ENCODE peak calls at places on chromosomes 7 and 10, in nine cellular contexts. U is fibroblast of pulmonary artery, M is progenitor cell of endocrine pancreas, J is WERI-Rb-1, A is bronchial epithelial cell, Y is AG04450, N is HL-60, F is HCT116, D is Calu3. S is an unnamed sample.

GRCh38 chr7:91344248-91344647 is 80.0 kb downstream of the FZD1 start:
- DNase-seq in U (no peak), M (no peak), J (no peak), A (no peak), Y (no peak), N (no peak), F (no peak), D (no peak), S (no peak)

GRCh38 chr10:45201271-45201670 is 114.1 kb downstream of the OR13A1 start:
- DNase-seq in U (no peak), M (no peak), J (no peak), A (no peak), Y (no peak), N (no peak), F (no peak), D (no peak), S (no peak)

GRCh38 chr10:131226831-131227740 is 84.4 kb downstream of the TCERG1L start:
- DNase-seq in U (no peak), M (no peak), J (no peak), A (no peak), Y (no peak), N (no peak), F (no peak), D (no peak), S (no peak)

GRCh38 chr10:49010295-49010694 is 70.7 kb upstream of the LRRC18 start:
- DNase-seq in U (no peak), M (no peak), J (no peak), A (no peak), Y (no peak), N (no peak), F (no peak), D (no peak), S (no peak)

GRCh38 chr10:112059220-112059619 is 124.3 kb downstream of the GPAM start:
- DNase-seq in U (no peak), M (no peak), J (no peak), A (no peak), Y (no peak), N (no peak), F (no peak), D (no peak), S (no peak)

GRCh38 chr7:102974366-102975236 is 61.8 kb downstream of the LRRC17 start:
- DNase-seq in U (no peak), M (no peak), J (no peak), A (no peak), Y (no peak), N (no peak), F (no peak), D (no peak), S (no peak)

GRCh38 chr10:22976535-22976934 is 48.7 kb downstream of the ARMC3 start:
- DNase-seq in U (no peak), M (no peak), J (no peak), A (no peak), Y (no peak), N (no peak), F (no peak), D (no peak), S (no peak)

GRCh38 chr10:77556990-77557601 is 80.5 kb downstream of the KCNMA1 start:
- DNase-seq in U (no peak), M (no peak), J (no peak), A (no peak), Y (no peak), N (no peak), F (no peak), D (no peak), S (no peak)

GRCh38 chr10:3093996-3094395 is 26.6 kb downstream of the PFKP start:
- DNase-seq in U (no peak), M (no peak), J (no peak), A (no peak), Y (no peak), N (no peak), F (no peak), D (no peak), S (no peak)

GRCh38 chr7:151351027-151351426 is 9.4 kb downstream of the NUB1 start:
- DNase-seq in U (no peak), M (no peak), J (peak; percentile 39), A (no peak), Y (no peak), N (peak; percentile 33), F (no peak), D (peak; percentile 21), S (no peak)

GRCh38 chr7:31076641-31077310 is 24.7 kb downstream of the ADCYAP1R1 start:
- DNase-seq in U (no peak), M (no peak), J (no peak), A (no peak), Y (no peak), N (no peak), F (no peak), D (no peak), S (no peak)

DNA sequence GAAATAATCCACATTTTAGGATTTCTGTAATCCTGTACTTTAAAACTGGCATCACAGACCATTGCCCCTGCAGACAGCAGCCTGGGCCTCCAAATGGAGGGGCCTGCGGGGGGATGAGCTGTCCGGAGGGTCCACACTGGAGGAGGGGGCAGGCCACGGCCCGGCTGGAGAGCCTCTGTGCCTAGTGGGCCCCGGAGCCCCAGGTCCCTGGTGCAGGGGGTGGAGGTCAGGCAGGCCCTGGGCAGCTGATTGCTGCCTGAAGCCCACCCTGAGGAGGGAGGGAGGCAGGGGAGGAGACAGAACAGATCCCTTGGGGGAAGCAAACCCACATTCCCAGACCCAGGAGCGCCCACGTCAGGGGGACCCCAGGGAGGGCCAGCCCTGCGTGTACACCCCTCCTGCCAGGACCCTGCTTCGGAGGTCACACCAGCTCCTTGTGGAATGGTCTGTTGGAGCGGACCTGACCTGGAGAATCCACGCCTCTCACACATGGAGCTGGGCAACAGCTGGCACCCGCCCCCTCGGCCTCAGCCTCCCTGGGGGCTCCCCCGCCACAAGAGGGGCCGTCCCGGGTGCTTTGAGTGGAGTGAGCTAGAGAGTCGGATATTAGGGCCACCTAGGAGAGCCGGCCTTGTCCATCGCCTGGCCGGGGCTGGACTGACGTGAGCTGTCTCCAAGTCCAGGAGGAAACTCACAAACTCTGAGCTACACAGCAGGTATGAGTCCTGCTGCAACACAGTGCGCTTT is 12.2 kb upstream of the FAM20C start:
- DNase-seq in U (no peak), M (no peak), J (no peak), A (no peak), Y (no peak), N (no peak), F (no peak), D (no peak), S (no peak)
- TF ChIP-seq CTCF in U (no peak), M (no peak), J (no peak), A (no peak), Y (no peak), N (no peak), F (no peak), D (no peak), S (no peak)

DNA sequence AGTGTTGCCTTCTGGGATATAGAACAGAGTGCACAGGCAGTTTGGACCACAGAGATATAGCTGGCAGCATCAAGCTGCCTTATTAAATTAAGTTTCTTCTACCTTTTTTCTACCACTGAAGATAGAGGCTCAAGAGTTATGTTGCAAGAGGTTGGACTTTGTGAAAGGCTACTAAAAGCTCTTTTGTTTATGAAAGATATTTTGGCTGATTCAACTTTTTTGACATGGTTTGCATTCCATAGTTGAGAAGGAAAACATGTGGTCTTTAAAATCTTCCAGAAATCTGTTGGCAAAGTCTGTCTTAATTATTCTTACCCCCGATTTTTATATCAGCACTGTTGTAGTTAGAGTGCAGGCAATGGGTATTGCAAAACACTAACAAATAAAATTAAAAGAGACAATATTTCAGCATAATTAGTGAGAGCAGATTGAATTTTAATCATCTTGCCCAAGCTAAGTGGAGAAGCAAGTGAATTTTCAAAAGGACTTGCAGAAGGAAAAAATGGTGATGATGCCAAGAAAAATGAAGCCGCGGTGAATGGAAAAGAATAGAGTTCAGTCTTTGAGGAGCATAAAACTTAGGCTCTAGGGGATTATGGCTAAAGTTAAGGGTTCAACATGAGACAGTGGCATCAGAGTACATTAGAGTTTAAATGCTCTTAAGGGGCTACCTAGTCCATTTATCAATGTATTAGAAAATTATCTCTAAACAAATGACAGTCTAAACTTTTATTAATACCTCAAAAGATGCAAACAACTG is 450.9 kb upstream of the CNTNAP2 start:
- DNase-seq in U (no peak), M (no peak), J (no peak), A (no peak), Y (no peak), N (no peak), F (no peak), D (no peak), S (no peak)
- TF ChIP-seq CTCF in U (no peak), M (no peak), J (no peak), A (no peak), Y (no peak), N (no peak), F (no peak), D (no peak), S (no peak)

DNA sequence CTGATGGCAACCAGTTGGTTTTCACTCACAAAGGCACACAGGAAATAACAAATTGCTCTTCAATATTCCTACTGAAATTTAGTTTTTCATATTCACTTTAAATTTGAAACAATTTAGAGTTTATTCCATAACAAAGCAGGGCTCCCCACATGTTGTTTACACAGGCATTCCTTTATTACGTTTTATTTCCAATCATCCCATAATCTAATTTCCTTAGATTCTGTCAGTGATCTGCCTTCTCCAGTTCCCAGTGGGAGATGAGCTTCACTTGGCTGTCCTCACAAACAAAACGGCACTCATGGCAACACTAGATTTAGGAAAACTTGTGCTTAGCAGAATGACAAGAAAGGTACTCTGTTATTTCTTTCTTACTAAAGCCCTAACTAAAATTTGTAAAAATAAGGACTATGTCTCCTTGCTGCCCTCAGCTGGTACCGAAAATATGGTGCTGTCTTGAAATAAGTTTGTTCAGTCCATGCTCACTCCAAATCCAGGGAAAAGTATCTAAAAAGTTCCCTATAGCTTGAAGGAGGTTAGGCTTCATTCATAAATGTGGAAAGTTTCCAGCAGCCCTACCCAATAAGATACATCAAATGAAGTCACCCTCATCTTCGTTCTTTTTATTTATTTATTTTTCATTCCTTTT is 23.0 kb downstream of the PHYH start:
- DNase-seq in U (peak; percentile 50), M (no peak), J (no peak), A (no peak), Y (no peak), N (no peak), F (no peak), D (no peak), S (no peak)
- TF ChIP-seq CTCF in U (peak; percentile 34), M (no peak), J (no peak), A (no peak), Y (peak; percentile 31), N (no peak), F (peak; percentile 15), D (no peak), S (no peak)

DNA sequence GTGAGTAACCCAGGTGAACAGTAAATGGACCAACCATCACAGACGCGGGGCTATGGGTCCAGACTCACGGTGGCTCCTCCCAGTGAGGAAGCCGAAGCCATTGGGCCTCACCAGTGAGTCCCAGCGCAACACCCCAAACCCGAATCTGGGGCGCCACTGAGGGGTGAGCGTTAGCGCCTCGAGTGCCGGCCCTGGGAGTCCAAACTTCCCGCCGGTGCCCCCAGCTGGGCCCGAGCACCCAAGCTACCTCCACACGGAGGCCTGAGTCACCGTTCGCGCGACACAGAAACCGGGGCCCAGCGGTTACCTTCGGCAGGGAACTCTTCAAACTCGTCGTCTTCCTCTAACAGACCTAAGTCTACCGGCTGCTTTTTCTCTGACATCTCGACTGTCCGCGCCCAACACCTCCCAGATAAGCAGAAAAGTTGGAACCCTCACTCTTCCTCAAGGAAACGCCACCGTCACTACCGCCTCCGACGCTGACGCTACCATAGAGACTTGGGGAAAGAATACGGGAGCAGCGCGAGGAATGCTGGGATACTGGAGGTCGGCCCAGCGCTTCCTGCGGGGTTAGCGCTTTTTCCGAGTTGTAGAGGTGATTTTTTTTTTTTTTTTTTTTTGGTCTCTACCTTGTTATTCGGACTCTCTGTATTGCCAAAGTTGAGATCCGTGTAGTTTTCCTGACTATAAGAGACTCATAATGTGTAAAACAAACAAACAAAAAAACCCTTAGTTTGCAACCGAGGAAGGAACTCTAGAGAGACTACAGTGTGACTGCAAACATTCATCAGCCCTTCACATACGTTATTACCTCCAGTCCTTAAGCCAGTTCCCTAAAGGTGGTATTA is at the start of gene SEM1:
- DNase-seq in U (peak; percentile 91), M (peak; percentile 40), J (peak; percentile 88), A (peak; percentile 78), Y (peak; percentile 51), N (peak; percentile 80), F (peak; percentile 77), D (peak; percentile 71), S (peak; percentile 73)
- TF ChIP-seq CTCF in U (no peak), M (no peak), J (no peak), A (peak; percentile 7), Y (no peak), N (no peak), F (no peak), D (no peak), S (no peak)